ENCODE peak calls at places on chromosomes 5 and 9, in seven cellular contexts. R is Calu3, K is stromal cell of bone marrow, N is GM13976, D is endodermal cell, H is T-helper 2 cell, O is OCI-M1. S is an unnamed sample.

GRCh38 chr9:99666571-99666970 is 155.1 kb upstream of the NR4A3 start:
- DNase-seq in R (no peak), K (no peak), N (no peak), D (no peak), H (peak), O (no peak), S (no peak)

GRCh38 chr5:116550082-116550481 is 24.5 kb downstream of the SEMA6A start:
- DNase-seq in R (no peak), K (no peak), N (no peak), D (no peak), H (no peak), O (no peak), S (no peak)

GRCh38 chr5:124948754-124949275 is 202.4 kb upstream of the ZNF608 start:
- DNase-seq in R (no peak), K (no peak), N (no peak), D (no peak), H (no peak), O (no peak), S (no peak)

GRCh38 chr9:126536131-126536530 is 77.6 kb upstream of the LMX1B start:
- DNase-seq in R (no peak), K (no peak), N (no peak), D (no peak), H (no peak), O (no peak), S (no peak)

GRCh38 chr5:132474131-132474723 is 16.3 kb downstream of the IRF1 start:
- DNase-seq in R (no peak), K (no peak), N (no peak), D (no peak), H (no peak), O (no peak), S (no peak)

GRCh38 chr5:113512341-113512740 is 1.2 kb upstream of the YTHDC2 start:
- DNase-seq in R (no peak), K (no peak), N (no peak), D (no peak), H (no peak), O (no peak), S (no peak)

GRCh38 chr5:172115541-172115982 is 72.5 kb downstream of the STK10 start:
- DNase-seq in R (no peak), K (no peak), N (no peak), D (no peak), H (peak), O (no peak), S (no peak)

GRCh38 chr5:74567351-74567870 is 73.1 kb downstream of the ENC1 start:
- DNase-seq in R (peak), K (no peak), N (no peak), D (peak), H (no peak), O (no peak), S (no peak)

GRCh38 chr9:120306088-120306487 is 273.9 kb downstream of the CDK5RAP2 start:
- DNase-seq in R (no peak), K (no peak), N (no peak), D (peak), H (no peak), O (no peak), S (no peak)

GRCh38 chr9:92393686-92394085 is 10.7 kb downstream of the OGN start:
- DNase-seq in R (no peak), K (no peak), N (no peak), D (no peak), H (no peak), O (no peak), S (no peak)

GRCh38 chr9:73265876-73266275 is 114.2 kb downstream of the ANXA1 start:
- DNase-seq in R (no peak), K (no peak), N (no peak), D (no peak), H (no peak), O (no peak), S (no peak)

GRCh38 chr9:33131505-33132248 is 35.5 kb downstream of the B4GALT1 start:
- DNase-seq in R (no peak), K (no peak), N (no peak), D (no peak), H (no peak), O (no peak), S (no peak)

GRCh38 chr5:151156732-151157402 is 712 bp downstream of the ANXA6 start:
- DNase-seq in R (no peak), K (no peak), N (peak), D (peak), H (peak), O (peak), S (no peak)

GRCh38 chr5:132050136-132050535 is 10.3 kb upstream of the IL3 start:
- DNase-seq in R (no peak), K (no peak), N (no peak), D (no peak), H (no peak), O (peak), S (no peak)

GRCh38 chr5:179403426-179404147 is 58.3 kb upstream of the ADAMTS2 start:
- DNase-seq in R (no peak), K (no peak), N (peak), D (peak), H (no peak), O (no peak), S (no peak)

GRCh38 chr9:38008168-38009034 is 60.6 kb downstream of the SHB start:
- DNase-seq in R (peak), K (peak), N (peak), D (peak), H (peak), O (peak), S (peak)

GRCh38 chr9:65404232-65405006 is 119.4 kb upstream of the FOXD4L5 start:
- DNase-seq in R (no peak), K (no peak), N (no peak), D (no peak), H (no peak), O (no peak), S (no peak)

GRCh38 chr9:129888809-129889460 is 53.7 kb downstream of the USP20 start:
- DNase-seq in R (no peak), K (no peak), N (peak), D (peak), H (no peak), O (no peak), S (no peak)

GRCh38 chr9:124574944-124575343 is 67.7 kb upstream of the NR5A1 start:
- DNase-seq in R (no peak), K (peak), N (no peak), D (no peak), H (no peak), O (no peak), S (no peak)

GRCh38 chr5:66324357-66324756 is 180.3 kb downstream of the SREK1 start:
- DNase-seq in R (peak), K (no peak), N (no peak), D (no peak), H (no peak), O (no peak), S (no peak)

GRCh38 chr9:84238652-84239051 is 101.9 kb downstream of the SLC28A3 start:
- DNase-seq in R (no peak), K (no peak), N (no peak), D (peak), H (no peak), O (peak), S (peak)

GRCh38 chr9:25677301-25678146 is 720 bp downstream of the TUSC1 start:
- DNase-seq in R (peak), K (peak), N (peak), D (peak), H (peak), O (peak), S (peak)

GRCh38 chr9:14231196-14231990 is 82.5 kb downstream of the NFIB start:
- DNase-seq in R (no peak), K (no peak), N (no peak), D (no peak), H (no peak), O (no peak), S (no peak)

GRCh38 chr5:1526681-1527131 is 2.9 kb upstream of the LPCAT1 start:
- DNase-seq in R (no peak), K (no peak), N (no peak), D (peak), H (no peak), O (no peak), S (no peak)

GRCh38 chr5:166164211-166164610 is 2127.2 kb upstream of the WWC1 start:
- DNase-seq in R (no peak), K (no peak), N (no peak), D (no peak), H (no peak), O (no peak), S (no peak)

GRCh38 chr5:124478139-124478737 is 268.2 kb downstream of the ZNF608 start:
- DNase-seq in R (no peak), K (no peak), N (no peak), D (no peak), H (no peak), O (no peak), S (no peak)

GRCh38 chr5:10936486-10936885 is 175.5 kb upstream of the DAP start:
- DNase-seq in R (no peak), K (no peak), N (no peak), D (no peak), H (no peak), O (no peak), S (no peak)

GRCh38 chr5:31954091-31954490 is 220.0 kb downstream of the GOLPH3 start:
- DNase-seq in R (no peak), K (no peak), N (no peak), D (no peak), H (no peak), O (no peak), S (no peak)

GRCh38 chr5:93715327-93715726 is 26.1 kb downstream of the POU5F2 start:
- DNase-seq in R (no peak), K (no peak), N (no peak), D (no peak), H (no peak), O (no peak), S (no peak)

GRCh38 chr5:131981516-131981915 is 29.9 kb downstream of the ACSL6 start:
- DNase-seq in R (no peak), K (no peak), N (no peak), D (no peak), H (no peak), O (no peak), S (no peak)

GRCh38 chr5:56233230-56233629 is at the start of gene ANKRD55:
- DNase-seq in R (no peak), K (no peak), N (no peak), D (no peak), H (no peak), O (no peak), S (no peak)

GRCh38 chr9:38285236-38285635 is 107.3 kb upstream of the ALDH1B1 start:
- DNase-seq in R (no peak), K (no peak), N (no peak), D (no peak), H (no peak), O (no peak), S (no peak)

GRCh38 chr5:139246394-139246793 is 47.1 kb upstream of the MATR3 start:
- DNase-seq in R (peak), K (no peak), N (peak), D (peak), H (peak), O (peak), S (no peak)

S was measured in NCI-H460.